ENCODE peak calls at places on chromosomes 5 and 9, in seven cellular contexts. W is RCC 7860, M is NCI-H1694 treated with DMSO at 0.1 percent for 48 hours, B is GM12892, V is renal cortical epithelial cell, X is PC-3, F is LoVo. N is an unnamed sample.

GRCh38 chr5:1090538-1090937 is 21.3 kb downstream of the SLC12A7 start:
- DNase-seq in X (peak), V (no peak), M (no peak), F (no peak), W (no peak), B (no peak), N (no peak)

GRCh38 chr5:41852293-41852692 is 17.9 kb downstream of the OXCT1 start:
- DNase-seq in X (no peak), B (no peak), F (no peak), W (no peak), M (no peak), V (no peak), N (no peak)

GRCh38 chr5:534743-535671 is 10.8 kb upstream of the SLC9A3 start:
- DNase-seq in B (no peak), V (no peak), X (no peak), M (no peak), W (no peak), F (no peak), N (no peak)

GRCh38 chr5:17224858-17225436 is 7.5 kb downstream of the BASP1 start:
- DNase-seq in B (no peak), M (no peak), X (no peak), F (no peak), W (peak), V (no peak), N (peak)

GRCh38 chr9:37531699-37532098 is 44.5 kb downstream of the FBXO10 start:
- DNase-seq in W (no peak), X (no peak), F (no peak), V (no peak), M (no peak), B (peak), N (peak)

GRCh38 chr5:126965061-126965475 is 65.3 kb downstream of the MARCHF3 start:
- DNase-seq in V (peak), X (peak), B (no peak), M (no peak), W (peak), F (peak), N (no peak)

GRCh38 chr5:111747336-111747735 is 9.7 kb downstream of the NREP start:
- DNase-seq in V (peak), X (peak), W (peak), F (no peak), M (no peak), B (no peak), N (no peak)

GRCh38 chr9:130174920-130175321 is 2.7 kb downstream of the NCS1 start:
- DNase-seq in B (no peak), M (no peak), F (no peak), W (no peak), X (no peak), V (no peak), N (no peak)

GRCh38 chr9:36337865-36338264 is 62.2 kb downstream of the RNF38 start:
- DNase-seq in F (no peak), W (no peak), X (no peak), V (no peak), B (no peak), M (no peak), N (no peak)

GRCh38 chr5:1734271-1734907 is 65.2 kb downstream of the MRPL36 start:
- DNase-seq in F (no peak), X (no peak), V (no peak), B (no peak), W (no peak), M (no peak), N (peak)

GRCh38 chr9:83754383-83754977 is 46.7 kb upstream of the UBQLN1 start:
- DNase-seq in M (no peak), V (no peak), X (no peak), W (no peak), F (no peak), B (no peak), N (no peak)

GRCh38 chr9:17556255-17556654 is 22.6 kb upstream of the SH3GL2 start:
- DNase-seq in B (no peak), F (no peak), W (no peak), V (no peak), X (no peak), M (no peak), N (no peak)

GRCh38 chr9:80691229-80691628 is 998.1 kb downstream of the TLE1 start:
- DNase-seq in V (no peak), X (no peak), M (no peak), B (no peak), F (no peak), W (no peak), N (no peak)

GRCh38 chr9:134371731-134372130 is 45.5 kb downstream of the RXRA start:
- DNase-seq in W (no peak), V (no peak), M (no peak), X (no peak), B (no peak), F (no peak), N (no peak)

GRCh38 chr9:109816490-109816889 is 36.5 kb downstream of the PALM2AKAP2 start:
- DNase-seq in V (peak), M (no peak), X (peak), F (peak), W (peak), B (no peak), N (no peak)

GRCh38 chr9:83069651-83070050 is 6.7 kb upstream of the RASEF start:
- DNase-seq in W (no peak), M (no peak), F (no peak), V (no peak), X (no peak), B (no peak), N (no peak)

GRCh38 chr9:93263334-93264229 is 79.6 kb downstream of the WNK2 start:
- DNase-seq in V (no peak), W (no peak), B (no peak), M (no peak), X (no peak), F (no peak), N (peak)

GRCh38 chr5:181181650-181182565 is 23.1 kb downstream of the TRIM7 start:
- DNase-seq in B (no peak), X (peak), V (peak), W (peak), F (peak), M (no peak), N (peak)

GRCh38 chr9:127397722-127398647 is 1.0 kb downstream of the SLC2A8 start:
- DNase-seq in B (peak), F (peak), V (no peak), W (peak), M (peak), X (peak), N (peak)

GRCh38 chr9:127004946-127005769 is 90.6 kb downstream of the RALGPS1 start:
- DNase-seq in B (peak), W (no peak), V (peak), M (peak), F (no peak), X (peak), N (no peak)

GRCh38 chr5:125228358-125228757 is 481.9 kb upstream of the ZNF608 start:
- DNase-seq in B (no peak), W (no peak), X (no peak), M (no peak), F (no peak), V (no peak), N (no peak)